ENCODE peak calls at places on chromosomes 7 and 10, in five cellular contexts. F is HCEC 1CT; S is naive thymus-derived CD8-positive, alpha-beta T cell; J is HEK293T; Y is activated CD4-positive, alpha-beta T cell treated with anti-CD3 and anti-CD28 coated beads, Interleukin-2, amount 50 U/mL, for 24 hours. M is an unnamed sample.

GRCh38 chr10:68721673-68721963 is 579 bp downstream of the CCAR1 start:
- DNase-seq in F (no peak), Y (no peak), S (no peak), J (no peak), M (no peak)

GRCh38 chr10:123530166-123530870 is 135.8 kb upstream of the GPR26 start:
- DNase-seq in Y (no peak), J (no peak), S (no peak), F (no peak), M (no peak)

GRCh38 chr7:149759111-149759510 is 14.3 kb downstream of the ZNF467 start:
- DNase-seq in S (no peak), Y (no peak), J (no peak), F (no peak), M (no peak)

GRCh38 chr7:66894463-66895080 is 26.5 kb upstream of the TMEM248 start:
- DNase-seq in Y (no peak), F (no peak), J (no peak), S (peak; percentile 6), M (no peak)

GRCh38 chr7:18552943-18553584 is 57.5 kb downstream of the HDAC9 start:
- DNase-seq in F (no peak), Y (no peak), J (peak; percentile 16), S (no peak), M (no peak)

GRCh38 chr7:146115665-146116451 is 743 bp upstream of the CNTNAP2 start:
- DNase-seq in Y (no peak), S (no peak), F (peak; percentile 52), J (peak; percentile 92), M (no peak)

GRCh38 chr7:35988105-35988504 is 164.9 kb upstream of the EEPD1 start:
- DNase-seq in F (no peak), J (no peak), S (no peak), Y (no peak), M (no peak)

GRCh38 chr10:22341190-22341935 is 3.9 kb upstream of the SPAG6 start:
- DNase-seq in F (peak; percentile 11), Y (no peak), J (no peak), S (peak; percentile 27), M (no peak)

GRCh38 chr7:27921081-27921836 is 181.3 kb downstream of the TAX1BP1 start:
- DNase-seq in Y (no peak), S (peak; percentile 37), F (peak; percentile 70), J (peak; percentile 81), M (no peak)

GRCh38 chr7:114409750-114410149 is 4.9 kb upstream of the FOXP2 start:
- DNase-seq in S (no peak), Y (no peak), J (no peak), F (peak; percentile 80), M (no peak)

GRCh38 chr10:47081264-47081663 is 170.0 kb downstream of the PTPN20 start:
- DNase-seq in S (peak; percentile 61), J (no peak), F (no peak), Y (no peak), M (no peak)

GRCh38 chr10:69684020-69684980 is 54.3 kb downstream of the FAM241B start:
- DNase-seq in J (no peak), S (no peak), F (no peak), Y (no peak), M (no peak)

GRCh38 chr10:34280599-34281374 is 534.3 kb downstream of the PARD3 start:
- DNase-seq in Y (no peak), S (no peak), J (no peak), F (peak; percentile 98), M (no peak)

GRCh38 chr7:156474241-156474743 is 166.3 kb upstream of the RNF32 start:
- DNase-seq in J (no peak), Y (no peak), S (no peak), F (peak; percentile 15), M (no peak)

GRCh38 chr7:129436335-129436923 is 2.2 kb downstream of the STRIP2 start:
- DNase-seq in F (no peak), S (no peak), Y (no peak), J (no peak), M (no peak)

GRCh38 chr10:102188298-102188940 is 36.2 kb downstream of the NOLC1 start:
- DNase-seq in J (no peak), S (no peak), F (no peak), Y (no peak), M (no peak)

GRCh38 chr7:101173752-101174244 is 6.3 kb downstream of the NAT16 start:
- DNase-seq in Y (no peak), J (peak; percentile 86), F (peak; percentile 68), S (peak; percentile 71), M (no peak)

GRCh38 chr10:18043148-18043547 is 91.4 kb downstream of the SLC39A12 start:
- DNase-seq in Y (no peak), S (no peak), F (peak; percentile 38), J (no peak), M (no peak)

GRCh38 chr10:113360870-113361269 is 192.0 kb upstream of the HABP2 start:
- DNase-seq in Y (no peak), F (no peak), J (no peak), S (no peak), M (no peak)

GRCh38 chr7:27179503-27180430 is 5.3 kb downstream of the HOXA11 start:
- DNase-seq in S (peak; percentile 65), F (peak; percentile 87), Y (no peak), J (peak; percentile 71), M (peak; percentile 36)

GRCh38 chr10:103766751-103767509 is 88.4 kb downstream of the SH3PXD2A start:
- DNase-seq in S (no peak), J (no peak), F (no peak), Y (no peak), M (no peak)

GRCh38 chr10:8044908-8045727 is 9.4 kb upstream of the GATA3 start:
- DNase-seq in S (peak; percentile 16), J (peak; percentile 48), Y (no peak), F (no peak), M (no peak)

GRCh38 chr10:5895804-5896203 is 5.8 kb downstream of the FBH1 start:
- DNase-seq in F (no peak), S (no peak), J (no peak), Y (no peak), M (no peak)

GRCh38 chr10:120505866-120506265 is 48.8 kb downstream of the PLPP4 start:
- DNase-seq in F (no peak), J (no peak), S (no peak), Y (no peak), M (no peak)

GRCh38 chr10:72323108-72323932 is 31.4 kb downstream of the DNAJB12 start:
- DNase-seq in F (no peak), S (no peak), Y (no peak), J (no peak), M (no peak)

GRCh38 chr7:5500777-5501350 is 77.2 kb upstream of the TNRC18 start:
- DNase-seq in F (no peak), S (no peak), Y (no peak), J (no peak), M (no peak)

GRCh38 chr7:77216233-77216632 is 16.6 kb upstream of the FGL2 start:
- DNase-seq in J (no peak), Y (no peak), S (no peak), F (no peak), M (no peak)

GRCh38 chr7:105297309-105297708 is 91.4 kb downstream of the SRPK2 start:
- DNase-seq in S (no peak), Y (no peak), J (no peak), F (no peak), M (no peak)

GRCh38 chr7:138992052-138992531 is 10.9 kb upstream of the KIAA1549 start:
- DNase-seq in S (no peak), J (no peak), F (no peak), Y (no peak), M (no peak)

GRCh38 chr7:140696024-140696678 is 357 bp upstream of the NDUFB2 start:
- DNase-seq in S (no peak), J (peak; percentile 99), Y (no peak), F (peak; percentile 88), M (peak; percentile 86)

GRCh38 chr7:98808751-98809460 is 60.9 kb downstream of the TMEM130 start:
- DNase-seq in Y (no peak), F (no peak), S (no peak), J (no peak), M (no peak)

GRCh38 chr10:14507156-14507555 is 176.4 kb upstream of the FRMD4A start:
- DNase-seq in F (no peak), S (peak; percentile 88), J (no peak), Y (no peak), M (no peak)

GRCh38 chr7:156907656-156908055 is 14.7 kb upstream of the LMBR1 start:
- DNase-seq in F (no peak), S (no peak), J (no peak), Y (no peak), M (no peak)

GRCh38 chr7:96342036-96342435 is 20.1 kb upstream of the SLC25A13 start:
- DNase-seq in F (no peak), J (no peak), Y (no peak), S (no peak), M (no peak)

GRCh38 chr7:138429577-138430250 is 30.3 kb upstream of the TRIM24 start:
- DNase-seq in F (no peak), Y (no peak), J (no peak), S (no peak), M (no peak)

GRCh38 chr10:119931873-119932272 is 39.3 kb downstream of the SEC23IP start:
- DNase-seq in J (no peak), Y (no peak), S (no peak), F (no peak), M (no peak)

GRCh38 chr10:74361678-74362077 is 210.7 kb downstream of the ADK start:
- DNase-seq in Y (no peak), F (no peak), S (no peak), J (no peak), M (no peak)

GRCh38 chr10:45532501-45532900 is 140.1 kb downstream of the ZFAND4 start:
- DNase-seq in S (no peak), Y (no peak), F (peak; percentile 11), J (no peak), M (no peak)

M was measured in stimulated activated CD8-positive, alpha-beta memory T cell treated with anti-CD3 and anti-CD28 coated beads, Interleukin-2, amount 100 ng/mL, for 1 hour.